ENCODE peak calls at places on chromosome 16, in eight cellular contexts. P, F, H, R, M, Q, C and G are unnamed samples.

GRCh38 chr16:10883004-10883403 is 6.0 kb downstream of the CIITA start:
- DNase-seq in P (no peak), F (peak; percentile 68), H (no peak), R (no peak), M (no peak), Q (no peak), C (no peak), G (peak; percentile 48)

GRCh38 chr16:89785523-89786155 is 30.8 kb downstream of the FANCA start:
- DNase-seq in P (peak; percentile 37), F (no peak), H (peak; percentile 46), R (no peak), M (no peak), Q (no peak), C (no peak), G (no peak)

GRCh38 chr16:88387941-88388627 is 5.3 kb downstream of the ZNF469 start:
- DNase-seq in P (no peak), F (peak; percentile 92), H (no peak), R (peak; percentile 67), M (peak; percentile 64), Q (peak; percentile 72), C (no peak), G (no peak)

GRCh38 chr16:8725513-8726178 is 51.2 kb downstream of the ABAT start:
- DNase-seq in P (no peak), F (no peak), H (no peak), R (no peak), M (no peak), Q (no peak), C (no peak), G (no peak)

GRCh38 chr16:68492501-68493411 is 44.4 kb upstream of the SMPD3 start:
- DNase-seq in P (no peak), F (peak; percentile 94), H (no peak), R (no peak), M (peak; percentile 14), Q (no peak), C (no peak), G (peak; percentile 70)

GRCh38 chr16:55403464-55403863 is 75.5 kb upstream of the MMP2 start:
- DNase-seq in P (no peak), F (no peak), H (no peak), R (no peak), M (no peak), Q (no peak), C (no peak), G (no peak)

GRCh38 chr16:75506567-75506966 is 11.3 kb upstream of the CHST6 start:
- DNase-seq in P (no peak), F (no peak), H (no peak), R (peak; percentile 69), M (peak; percentile 21), Q (peak; percentile 72), C (no peak), G (no peak)

GRCh38 chr16:72013888-72014538 is 5.5 kb downstream of the DHODH start:
- DNase-seq in P (no peak), F (no peak), H (no peak), R (no peak), M (peak; percentile 10), Q (no peak), C (no peak), G (peak; percentile 69)

GRCh38 chr16:65059421-65059980 is 62.4 kb downstream of the CDH11 start:
- DNase-seq in P (no peak), F (no peak), H (no peak), R (no peak), M (no peak), Q (no peak), C (no peak), G (no peak)